ENCODE peak calls at places on chromosomes 2 and 18, in five cellular contexts. P, W, F, I and T are unnamed samples.
A peak's percentile ranks its signal among the peaks of the same experiment; 100 is the strongest.

GRCh38 chr2:128637481-128638155 is 318.9 kb upstream of the HS6ST1 start:
- DNase-seq in P (no peak), W (no peak), F (no peak), I (no peak), T (no peak)

GRCh38 chr2:16198166-16198912 is 258.0 kb downstream of the MYCN start:
- DNase-seq in P (no peak), W (no peak), F (no peak), I (no peak), T (no peak)

GRCh38 chr2:98729652-98730051 is 1.3 kb downstream of the MGAT4A start:
- DNase-seq in P (no peak), W (no peak), F (no peak), I (no peak), T (no peak)

GRCh38 chr18:3466051-3466450 is 16.1 kb downstream of the TGIF1 start:
- DNase-seq in P (no peak), W (no peak), F (peak; percentile 94), I (no peak), T (no peak)

GRCh38 chr2:47699533-47700215 is 83.3 kb upstream of the MSH6 start:
- DNase-seq in P (no peak), W (no peak), F (no peak), I (no peak), T (no peak)

GRCh38 chr2:189783451-189783926 is 650 bp downstream of the ORMDL1 start:
- DNase-seq in P (no peak), W (no peak), F (peak; percentile 56), I (no peak), T (no peak)

GRCh38 chr2:23844905-23845304 is 82.0 kb downstream of the ATAD2B start:
- DNase-seq in P (no peak), W (no peak), F (no peak), I (no peak), T (no peak)

GRCh38 chr2:23900927-23901322 is 26.0 kb downstream of the ATAD2B start:
- DNase-seq in P (no peak), W (no peak), F (peak; percentile 91), I (no peak), T (no peak)

GRCh38 chr2:235765181-235765820 is 271.5 kb downstream of the AGAP1 start:
- DNase-seq in P (no peak), W (no peak), F (peak; percentile 77), I (peak; percentile 57), T (no peak)

GRCh38 chr2:168119519-168120141 is 127.8 kb downstream of the STK39 start:
- DNase-seq in P (no peak), W (no peak), F (peak; percentile 87), I (no peak), T (no peak)

GRCh38 chr2:158204741-158205165 is 103.1 kb downstream of the UPP2 start:
- DNase-seq in P (no peak), W (no peak), F (peak; percentile 22), I (no peak), T (no peak)

GRCh38 chr2:66305714-66306113 is 129.2 kb upstream of the MEIS1 start:
- DNase-seq in P (no peak), W (no peak), F (peak; percentile 27), I (peak; percentile 90), T (no peak)

GRCh38 chr2:38892819-38893218 is 3.1 kb downstream of the ARHGEF33 start:
- DNase-seq in P (no peak), W (no peak), F (no peak), I (no peak), T (no peak)

GRCh38 chr18:34492652-34493051 is 217.4 kb upstream of the DTNA start:
- DNase-seq in P (no peak), W (no peak), F (peak; percentile 16), I (no peak), T (no peak)

GRCh38 chr2:240400319-240401161 is 34.9 kb upstream of the GPC1 start:
- DNase-seq in P (no peak), W (no peak), F (no peak), I (peak; percentile 42), T (no peak)

GRCh38 chr2:205175831-205176230 is 506.5 kb upstream of the NRP2 start:
- DNase-seq in P (no peak), W (no peak), F (no peak), I (no peak), T (no peak)

GRCh38 chr2:103222974-103223373 is 461.1 kb downstream of the TMEM182 start:
- DNase-seq in P (no peak), W (no peak), F (no peak), I (no peak), T (no peak)

GRCh38 chr2:185955050-185955449 is 216.4 kb downstream of the FSIP2 start:
- DNase-seq in P (no peak), W (no peak), F (no peak), I (no peak), T (no peak)

GRCh38 chr2:235618039-235618438 is 124.2 kb downstream of the AGAP1 start:
- DNase-seq in P (no peak), W (no peak), F (peak; percentile 66), I (no peak), T (no peak)

GRCh38 chr2:95278051-95278471 is 3.8 kb downstream of the PROM2 start:
- DNase-seq in P (no peak), W (no peak), F (peak; percentile 71), I (peak; percentile 36), T (no peak)

GRCh38 chr2:191187105-191187829 is 36.5 kb upstream of the STAT4 start:
- DNase-seq in P (no peak), W (no peak), F (no peak), I (no peak), T (no peak)

GRCh38 chr2:109438773-109439191 is 175.0 kb downstream of the SEPTIN10 start:
- DNase-seq in P (no peak), W (no peak), F (peak; percentile 81), I (no peak), T (no peak)

GRCh38 chr2:9002313-9002636 is 1.2 kb downstream of the MBOAT2 start:
- DNase-seq in P (no peak), W (no peak), F (no peak), I (no peak), T (no peak)

GRCh38 chr2:240095556-240096523 is 40.3 kb downstream of the COPS9 start:
- DNase-seq in P (no peak), W (no peak), F (no peak), I (peak; percentile 39), T (no peak)

GRCh38 chr2:74944987-74945782 is 13.3 kb upstream of the POLE4 start:
- DNase-seq in P (no peak), W (no peak), F (peak; percentile 36), I (no peak), T (no peak)